ENCODE peak calls at places on chromosome 7, in five cellular contexts. One of them, this sample, is unnamed.

GRCh38 chr7:83837683-83838082 is 188.7 kb upstream of the SEMA3E start:
- DNase-seq in IMR-90: no peak
- DNase-seq in H1: no peak
- DNase-seq in mesenchymal stem cell: no peak
- DNase-seq in mesendoderm: no peak
- DNase-seq in this sample: no peak

GRCh38 chr7:139727151-139727705 is 50.6 kb downstream of the HIPK2 start:
- DNase-seq in mesenchymal stem cell: peak; percentile 69
- DNase-seq in mesendoderm: no peak
- DNase-seq in H1: no peak
- DNase-seq in IMR-90: peak; percentile 69
- DNase-seq in this sample: no peak

GRCh38 chr7:42319631-42320030 is 82.6 kb upstream of the GLI3 start:
- DNase-seq in H1: no peak
- DNase-seq in mesenchymal stem cell: no peak
- DNase-seq in IMR-90: no peak
- DNase-seq in mesendoderm: no peak
- DNase-seq in this sample: no peak

GRCh38 chr7:30973292-30973691 is 9.5 kb downstream of the GHRHR start:
- DNase-seq in H1: no peak
- DNase-seq in mesendoderm: no peak
- DNase-seq in IMR-90: no peak
- DNase-seq in mesenchymal stem cell: no peak
- DNase-seq in this sample: no peak

GRCh38 chr7:11252705-11253272 is 279.1 kb downstream of the PHF14 start:
- DNase-seq in H1: no peak
- DNase-seq in IMR-90: no peak
- DNase-seq in mesenchymal stem cell: peak; percentile 47
- DNase-seq in mesendoderm: no peak
- DNase-seq in this sample: no peak

GRCh38 chr7:140079121-140079536 is 16.4 kb upstream of the PARP12 start:
- DNase-seq in IMR-90: peak; percentile 83
- DNase-seq in H1: peak; percentile 31
- DNase-seq in mesenchymal stem cell: peak; percentile 12
- DNase-seq in mesendoderm: peak; percentile 82
- DNase-seq in this sample: peak; percentile 32

GRCh38 chr7:7613210-7613609 is 27.3 kb upstream of the UMAD1 start:
- DNase-seq in mesendoderm: no peak
- DNase-seq in IMR-90: no peak
- DNase-seq in mesenchymal stem cell: no peak
- DNase-seq in H1: no peak
- DNase-seq in this sample: no peak

GRCh38 chr7:6367701-6368211 is 80.0 kb downstream of the DAGLB start:
- DNase-seq in mesendoderm: no peak
- DNase-seq in IMR-90: peak; percentile 77
- DNase-seq in mesenchymal stem cell: peak; percentile 78
- DNase-seq in H1: no peak
- DNase-seq in this sample: no peak

GRCh38 chr7:33185786-33186185 is 56.4 kb downstream of the BBS9 start:
- DNase-seq in mesenchymal stem cell: peak; percentile 62
- DNase-seq in mesendoderm: peak; percentile 76
- DNase-seq in IMR-90: peak; percentile 68
- DNase-seq in H1: no peak
- DNase-seq in this sample: peak; percentile 53

GRCh38 chr7:148153611-148154010 is 437.0 kb upstream of the C7orf33 start:
- DNase-seq in mesenchymal stem cell: peak; percentile 7
- DNase-seq in mesendoderm: no peak
- DNase-seq in H1: no peak
- DNase-seq in IMR-90: no peak
- DNase-seq in this sample: no peak

GRCh38 chr7:158166386-158167340 is 421.0 kb downstream of the PTPRN2 start:
- DNase-seq in mesenchymal stem cell: no peak
- DNase-seq in H1: no peak
- DNase-seq in mesendoderm: no peak
- DNase-seq in IMR-90: no peak
- DNase-seq in this sample: no peak

GRCh38 chr7:74306737-74307469 is 17.7 kb downstream of the CLIP2 start:
- DNase-seq in H1: no peak
- DNase-seq in mesenchymal stem cell: peak; percentile 86
- DNase-seq in IMR-90: peak; percentile 85
- DNase-seq in mesendoderm: no peak
- DNase-seq in this sample: no peak

GRCh38 chr7:105269397-105269796 is 119.3 kb downstream of the SRPK2 start:
- DNase-seq in H1: no peak
- DNase-seq in mesendoderm: peak; percentile 71
- DNase-seq in IMR-90: no peak
- DNase-seq in mesenchymal stem cell: no peak
- DNase-seq in this sample: no peak

GRCh38 chr7:105268056-105268455 is 120.7 kb downstream of the SRPK2 start:
- DNase-seq in H1: no peak
- DNase-seq in mesendoderm: no peak
- DNase-seq in IMR-90: peak; percentile 87
- DNase-seq in mesenchymal stem cell: peak; percentile 77
- DNase-seq in this sample: no peak

GRCh38 chr7:105264707-105265106 is 124.0 kb downstream of the SRPK2 start:
- DNase-seq in H1: no peak
- DNase-seq in mesendoderm: no peak
- DNase-seq in IMR-90: no peak
- DNase-seq in mesenchymal stem cell: no peak
- DNase-seq in this sample: no peak

GRCh38 chr7:105268511-105269392 is 120.0 kb downstream of the SRPK2 start:
- DNase-seq in mesendoderm: no peak
- DNase-seq in H1: no peak
- DNase-seq in IMR-90: peak; percentile 71
- DNase-seq in mesenchymal stem cell: peak; percentile 79
- DNase-seq in this sample: no peak

GRCh38 chr7:105267244-105267643 is 121.5 kb downstream of the SRPK2 start:
- DNase-seq in H1: no peak
- DNase-seq in mesendoderm: no peak
- DNase-seq in mesenchymal stem cell: no peak
- DNase-seq in IMR-90: peak; percentile 46
- DNase-seq in this sample: no peak
- H3K4me3 ChIP-seq in H1: no peak overlapping the region
- H3K4me3 ChIP-seq in mesendoderm: no peak overlapping the region
- H3K4me3 ChIP-seq in mesenchymal stem cell: peak overlapping the region; percentile 83
- H3K4me3 ChIP-seq in IMR-90: no peak overlapping the region
- H3K4me3 ChIP-seq in this sample: no peak overlapping the region

GRCh38 chr7:93354815-93355214 is 122.6 kb downstream of the VPS50 start:
- DNase-seq in mesendoderm: no peak
- DNase-seq in mesenchymal stem cell: no peak
- DNase-seq in H1: no peak
- DNase-seq in IMR-90: no peak
- DNase-seq in this sample: no peak

GRCh38 chr7:93364806-93365205 is 132.6 kb downstream of the VPS50 start:
- DNase-seq in IMR-90: no peak
- DNase-seq in mesendoderm: no peak
- DNase-seq in H1: no peak
- DNase-seq in mesenchymal stem cell: no peak
- DNase-seq in this sample: no peak

GRCh38 chr7:93365341-93365740 is 133.2 kb downstream of the VPS50 start:
- DNase-seq in mesenchymal stem cell: no peak
- DNase-seq in H1: no peak
- DNase-seq in mesendoderm: no peak
- DNase-seq in IMR-90: no peak
- DNase-seq in this sample: no peak

GRCh38 chr7:93361853-93362252 is 129.7 kb downstream of the VPS50 start:
- DNase-seq in H1: no peak
- DNase-seq in mesenchymal stem cell: no peak
- DNase-seq in mesendoderm: no peak
- DNase-seq in IMR-90: no peak
- DNase-seq in this sample: no peak

DNA sequence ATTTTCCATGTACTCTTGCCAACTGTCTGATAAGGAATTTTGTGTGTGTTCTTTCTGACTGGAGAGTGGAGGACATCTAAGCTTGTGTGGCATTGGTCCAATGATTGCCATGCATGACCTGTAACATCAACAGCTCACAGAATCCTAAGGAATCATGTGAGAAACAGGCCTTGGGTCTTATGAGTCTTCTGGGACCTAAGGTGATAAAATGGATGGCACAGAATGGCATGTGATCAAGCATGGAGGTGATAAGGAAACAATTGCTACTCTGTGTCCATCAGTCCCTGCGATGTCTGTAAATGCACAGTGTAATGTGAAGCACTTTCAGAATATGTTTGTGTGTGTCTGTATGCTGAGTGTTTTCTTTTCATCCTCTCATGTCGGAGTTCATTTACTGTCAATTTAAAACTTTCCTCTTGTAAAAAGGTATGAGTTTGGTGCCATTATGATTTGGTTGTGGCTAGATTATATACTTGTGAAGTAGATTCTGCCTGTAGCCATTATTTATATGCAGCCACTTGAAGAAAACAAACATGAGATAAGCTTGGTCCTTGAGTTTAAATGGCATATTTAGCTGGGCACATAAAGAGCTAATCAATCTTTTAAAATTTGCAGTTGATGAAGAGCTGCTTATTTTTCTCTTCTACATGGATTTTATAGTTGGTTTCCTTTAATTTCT is 127.5 kb downstream of the VPS50 start:
- DNase-seq in H1: no peak
- DNase-seq in mesendoderm: no peak
- DNase-seq in IMR-90: no peak
- DNase-seq in mesenchymal stem cell: no peak
- DNase-seq in this sample: no peak
- H2BK15ac ChIP-seq in H1: no peak overlapping the region
- H2BK15ac ChIP-seq in mesendoderm: no peak overlapping the region
- H2BK15ac ChIP-seq in IMR-90: no peak overlapping the region
- H2BK15ac ChIP-seq in mesenchymal stem cell: no peak overlapping the region
- H2BK15ac ChIP-seq in this sample: no peak overlapping the region

GRCh38 chr7:77697535-77697831 is 1.2 kb downstream of the RSBN1L start:
- DNase-seq in IMR-90: no peak
- DNase-seq in mesendoderm: no peak
- DNase-seq in H1: no peak
- DNase-seq in mesenchymal stem cell: no peak
- DNase-seq in this sample: no peak

GRCh38 chr7:77698042-77698625 is 1.9 kb downstream of the RSBN1L start:
- DNase-seq in IMR-90: no peak
- DNase-seq in H1: no peak
- DNase-seq in mesendoderm: no peak
- DNase-seq in mesenchymal stem cell: no peak
- DNase-seq in this sample: no peak

GRCh38 chr7:77696057-77696642 is at the start of gene RSBN1L:
- DNase-seq in mesenchymal stem cell: peak; percentile 99
- DNase-seq in IMR-90: peak; percentile 97
- DNase-seq in mesendoderm: peak; percentile 99
- DNase-seq in H1: peak; percentile 86
- DNase-seq in this sample: peak; percentile 96

GRCh38 chr7:77696643-77697534 is 630 bp downstream of the RSBN1L start:
- DNase-seq in mesenchymal stem cell: peak; percentile 74
- DNase-seq in IMR-90: peak; percentile 43
- DNase-seq in mesendoderm: peak; percentile 73
- DNase-seq in H1: no peak
- DNase-seq in this sample: peak; percentile 65

DNA sequence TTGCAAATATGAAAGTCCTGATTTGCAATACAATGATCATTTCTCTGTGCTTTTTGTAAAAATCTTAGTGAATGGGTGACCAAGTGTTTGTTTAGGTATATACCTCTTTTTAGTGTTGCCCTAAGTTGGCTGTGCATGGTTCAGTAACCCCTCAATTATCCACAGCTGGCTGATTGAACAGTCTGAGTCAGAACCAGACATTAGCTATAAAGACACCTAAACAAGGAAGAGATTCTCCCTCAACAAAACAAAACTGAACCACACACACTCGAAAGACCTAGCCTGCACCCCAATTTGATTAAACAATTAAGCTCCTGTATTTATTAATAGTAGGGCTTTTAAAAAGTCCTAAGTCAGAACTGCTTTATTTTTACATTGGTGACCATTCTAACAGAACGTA is 2.8 kb downstream of the RSBN1L start:
- DNase-seq in mesendoderm: no peak
- DNase-seq in IMR-90: no peak
- DNase-seq in H1: no peak
- DNase-seq in mesenchymal stem cell: no peak
- DNase-seq in this sample: no peak
- H3K4me3 ChIP-seq in mesendoderm: no peak overlapping the region
- H3K4me3 ChIP-seq in IMR-90: no peak overlapping the region
- H3K4me3 ChIP-seq in H1: peak overlapping the region; percentile 94
- H3K4me3 ChIP-seq in mesenchymal stem cell: peak overlapping the region; percentile 92
- H3K4me3 ChIP-seq in this sample: peak overlapping the region; percentile 12

GRCh38 chr7:119640861-119641260 is 632.1 kb upstream of the KCND2 start:
- DNase-seq in IMR-90: no peak
- DNase-seq in mesendoderm: peak; percentile 68
- DNase-seq in mesenchymal stem cell: no peak
- DNase-seq in H1: no peak
- DNase-seq in this sample: no peak
- H2BK15ac ChIP-seq in IMR-90: no peak overlapping the region
- H2BK15ac ChIP-seq in mesendoderm: no peak overlapping the region
- H2BK15ac ChIP-seq in mesenchymal stem cell: no peak overlapping the region
- H2BK15ac ChIP-seq in H1: no peak overlapping the region
- H2BK15ac ChIP-seq in this sample: no peak overlapping the region

GRCh38 chr7:43589133-43589478 is 6.2 kb downstream of the STK17A start:
- DNase-seq in IMR-90: no peak
- DNase-seq in mesenchymal stem cell: no peak
- DNase-seq in H1: no peak
- DNase-seq in mesendoderm: no peak
- DNase-seq in this sample: no peak

GRCh38 chr7:43584200-43584586 is 1.3 kb downstream of the STK17A start:
- DNase-seq in IMR-90: peak; percentile 71
- DNase-seq in H1: no peak
- DNase-seq in mesenchymal stem cell: peak; percentile 90
- DNase-seq in mesendoderm: peak; percentile 42
- DNase-seq in this sample: no peak

GRCh38 chr7:43585521-43585920 is 2.6 kb downstream of the STK17A start:
- DNase-seq in mesendoderm: no peak
- DNase-seq in H1: no peak
- DNase-seq in mesenchymal stem cell: peak; percentile 87
- DNase-seq in IMR-90: peak; percentile 78
- DNase-seq in this sample: no peak

GRCh38 chr7:43588477-43589132 is 5.7 kb downstream of the STK17A start:
- DNase-seq in mesendoderm: no peak
- DNase-seq in mesenchymal stem cell: no peak
- DNase-seq in H1: no peak
- DNase-seq in IMR-90: no peak
- DNase-seq in this sample: no peak

DNA sequence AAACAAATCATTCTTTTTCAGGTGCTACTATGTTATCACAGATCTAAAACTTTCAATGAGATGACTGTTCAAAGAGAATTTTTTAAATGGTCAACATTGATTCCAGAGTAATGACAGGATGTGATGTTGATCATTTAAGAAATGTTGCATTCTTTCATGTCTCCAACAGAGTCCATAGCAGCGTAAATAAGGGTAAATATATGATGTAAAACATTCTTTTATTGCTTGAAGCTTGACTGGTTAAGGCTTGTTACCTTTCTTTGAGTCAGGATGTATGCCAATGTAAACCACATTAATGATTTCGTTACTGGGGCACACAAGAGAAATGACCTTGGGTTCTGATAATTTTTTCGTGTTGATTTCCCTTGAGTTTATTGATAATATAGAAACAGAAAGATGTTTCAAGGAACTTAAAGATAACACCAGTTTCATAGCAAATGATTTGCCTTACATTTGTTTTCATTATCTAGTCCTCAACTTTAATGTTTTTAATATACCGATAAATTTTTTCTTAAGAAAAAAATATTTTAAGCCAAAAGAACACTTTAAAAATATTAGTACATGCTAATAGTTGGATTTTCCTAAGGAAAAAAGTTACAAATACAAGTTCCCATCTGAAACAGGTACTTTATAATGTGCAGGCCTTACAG is 3.5 kb downstream of the STK17A start:
- DNase-seq in IMR-90: peak; percentile 49
- DNase-seq in H1: no peak
- DNase-seq in mesenchymal stem cell: peak; percentile 69
- DNase-seq in mesendoderm: no peak
- DNase-seq in this sample: no peak
- H3K4me3 ChIP-seq in IMR-90: no peak overlapping the region
- H3K4me3 ChIP-seq in H1: no peak overlapping the region
- H3K4me3 ChIP-seq in mesenchymal stem cell: peak overlapping the region; percentile 97
- H3K4me3 ChIP-seq in mesendoderm: no peak overlapping the region
- H3K4me3 ChIP-seq in this sample: no peak overlapping the region